ENCODE peak calls at places on chromosomes 2 and 18, in four cellular contexts. One of them, this sample, is unnamed.
A peak's percentile ranks its signal among the peaks of the same experiment; 100 is the strongest.

GRCh38 chr2:60586081-60586480 is 32.6 kb upstream of the BCL11A start:
- DNase-seq in occipital lobe: no peak
- DNase-seq in psoas muscle: no peak
- DNase-seq in Panc1: no peak
- DNase-seq in this sample: no peak

GRCh38 chr18:51668101-51668500 is 470.6 kb upstream of the MEX3C start:
- DNase-seq in Panc1: peak; percentile 15
- DNase-seq in psoas muscle: peak; percentile 52
- DNase-seq in occipital lobe: peak; percentile 32
- DNase-seq in this sample: peak; percentile 34

GRCh38 chr2:69335291-69335690 is 51.7 kb downstream of the GFPT1 start:
- DNase-seq in Panc1: no peak
- DNase-seq in occipital lobe: no peak
- DNase-seq in psoas muscle: no peak
- DNase-seq in this sample: no peak

GRCh38 chr2:65818873-65819451 is 386.6 kb upstream of the SPRED2 start:
- DNase-seq in psoas muscle: no peak
- DNase-seq in occipital lobe: no peak
- DNase-seq in Panc1: no peak
- DNase-seq in this sample: no peak

GRCh38 chr2:158745067-158745865 is 49.9 kb upstream of the DAPL1 start:
- DNase-seq in occipital lobe: peak; percentile 37
- DNase-seq in Panc1: no peak
- DNase-seq in psoas muscle: no peak
- DNase-seq in this sample: peak; percentile 51

GRCh38 chr2:150997702-150998480 is 263.8 kb downstream of the RBM43 start:
- DNase-seq in psoas muscle: no peak
- DNase-seq in Panc1: no peak
- DNase-seq in occipital lobe: no peak
- DNase-seq in this sample: no peak

GRCh38 chr18:59697236-59697932 is at the start of gene CCBE1:
- DNase-seq in psoas muscle: peak; percentile 80
- DNase-seq in Panc1: no peak
- DNase-seq in occipital lobe: no peak
- DNase-seq in this sample: peak; percentile 13

GRCh38 chr2:105906481-105906880 is 161.8 kb downstream of the NCK2 start:
- DNase-seq in Panc1: no peak
- DNase-seq in psoas muscle: no peak
- DNase-seq in occipital lobe: no peak
- DNase-seq in this sample: no peak

GRCh38 chr2:234051374-234052070 is 1.0 kb downstream of the SPP2 start:
- DNase-seq in Panc1: no peak
- DNase-seq in psoas muscle: no peak
- DNase-seq in occipital lobe: no peak
- DNase-seq in this sample: no peak

GRCh38 chr2:180006236-180006635 is 861 bp downstream of the CWC22 start:
- DNase-seq in Panc1: no peak
- DNase-seq in occipital lobe: no peak
- DNase-seq in psoas muscle: no peak
- DNase-seq in this sample: no peak

GRCh38 chr2:44934521-44934961 is 7.0 kb upstream of the SIX3 start:
- DNase-seq in psoas muscle: no peak
- DNase-seq in Panc1: no peak
- DNase-seq in occipital lobe: no peak
- DNase-seq in this sample: no peak

GRCh38 chr2:88590998-88591613 is 36.2 kb downstream of the EIF2AK3 start:
- DNase-seq in occipital lobe: no peak
- DNase-seq in psoas muscle: no peak
- DNase-seq in Panc1: peak; percentile 58
- DNase-seq in this sample: no peak

GRCh38 chr2:208040199-208041171 is 15.2 kb upstream of the PLEKHM3 start:
- DNase-seq in occipital lobe: no peak
- DNase-seq in psoas muscle: peak; percentile 71
- DNase-seq in Panc1: no peak
- DNase-seq in this sample: peak; percentile 2

GRCh38 chr2:61179701-61180639 is 18.0 kb downstream of the C2orf74 start:
- DNase-seq in Panc1: no peak
- DNase-seq in occipital lobe: no peak
- DNase-seq in psoas muscle: peak; percentile 72
- DNase-seq in this sample: no peak

GRCh38 chr2:159032156-159032555 is 63.7 kb downstream of the TANC1 start:
- DNase-seq in Panc1: no peak
- DNase-seq in occipital lobe: no peak
- DNase-seq in psoas muscle: no peak
- DNase-seq in this sample: no peak

GRCh38 chr2:229252996-229253395 is 18.1 kb downstream of the PID1 start:
- DNase-seq in psoas muscle: no peak
- DNase-seq in occipital lobe: no peak
- DNase-seq in Panc1: no peak
- DNase-seq in this sample: no peak

GRCh38 chr2:235569837-235570236 is 76.0 kb downstream of the AGAP1 start:
- DNase-seq in Panc1: no peak
- DNase-seq in psoas muscle: no peak
- DNase-seq in occipital lobe: no peak
- DNase-seq in this sample: no peak

GRCh38 chr2:134253117-134253704 is 661 bp upstream of the MGAT5 start:
- DNase-seq in psoas muscle: no peak
- DNase-seq in Panc1: no peak
- DNase-seq in occipital lobe: no peak
- DNase-seq in this sample: no peak

GRCh38 chr2:162114291-162114690 is 37.8 kb downstream of the GCG start:
- DNase-seq in occipital lobe: no peak
- DNase-seq in psoas muscle: no peak
- DNase-seq in Panc1: no peak
- DNase-seq in this sample: no peak

This sample was measured in caudate nucleus.